ENCODE peak calls at places on chromosome 7, in four cellular contexts. P, M, Z and K are unnamed samples.

GRCh38 chr7:138116156-138116555 is 39.9 kb downstream of the AKR1D1 start:
- DNase-seq in P (no peak), M (no peak), Z (no peak), K (no peak)

GRCh38 chr7:96075510-96076349 is 246.2 kb downstream of the SLC25A13 start:
- DNase-seq in M (no peak), P (peak; percentile 43), Z (peak; percentile 68), K (no peak)

GRCh38 chr7:69654381-69654780 is 56.1 kb downstream of the AUTS2 start:
- DNase-seq in Z (no peak), M (no peak), P (peak; percentile 23), K (no peak)

GRCh38 chr7:51067757-51068156 is 248.9 kb downstream of the COBL start:
- DNase-seq in Z (peak; percentile 77), P (peak; percentile 49), M (no peak), K (peak; percentile 45)

GRCh38 chr7:38541440-38541839 is 89.7 kb downstream of the AMPH start:
- DNase-seq in P (no peak), Z (no peak), M (no peak), K (no peak)

GRCh38 chr7:155813125-155813524 is 862 bp upstream of the SHH start:
- DNase-seq in M (no peak), Z (no peak), P (no peak), K (no peak)

GRCh38 chr7:23863209-23863798 is 153.3 kb downstream of the STK31 start:
- DNase-seq in P (no peak), Z (no peak), M (no peak), K (no peak)

GRCh38 chr7:41970946-41971345 is 266.1 kb downstream of the GLI3 start:
- DNase-seq in M (no peak), P (no peak), Z (no peak), K (no peak)

GRCh38 chr7:80922254-80923049 is 3.6 kb upstream of the SEMA3C start:
- DNase-seq in M (no peak), P (no peak), Z (no peak), K (no peak)

GRCh38 chr7:99791021-99791420 is 7.0 kb upstream of the CYP3A4 start:
- DNase-seq in P (no peak), M (no peak), Z (no peak), K (no peak)

GRCh38 chr7:41573017-41573416 is 129.9 kb downstream of the INHBA start:
- DNase-seq in Z (no peak), M (no peak), P (no peak), K (no peak)

GRCh38 chr7:5647816-5648215 is 133.6 kb downstream of the RNF216 start:
- DNase-seq in P (no peak), M (no peak), Z (no peak), K (no peak)